ENCODE peak calls at places on chromosomes 6 and 20, in ten cellular contexts. Z is IMR-90; C is CD4-positive, alpha-beta T cell; L is GM13977; V is cardiac muscle cell; U is CD8-positive, alpha-beta T cell; A is fibroblast of the aortic adventitia; S is neural crest cell; R is AG04450; F is activated B cell treated with CpG ODN at 0.5 μM for 24 hours. N is an unnamed sample.

GRCh38 chr20:47576516-47577033 is 74.9 kb downstream of the NCOA3 start:
- DNase-seq in C (no peak), U (no peak), Z (peak), A (peak), V (peak), S (no peak), F (no peak), R (peak), L (peak), N (peak)

GRCh38 chr6:109117346-109118035 is 22.2 kb downstream of the CEP57L1 start:
- DNase-seq in F (no peak), U (no peak), S (no peak), R (no peak), A (no peak), V (no peak), Z (no peak), C (no peak), L (no peak), N (peak)

GRCh38 chr6:37658121-37658520 is 39.6 kb downstream of the MDGA1 start:
- DNase-seq in L (no peak), Z (no peak), V (no peak), C (no peak), A (no peak), U (no peak), F (no peak), R (no peak), S (no peak), N (no peak)

GRCh38 chr6:159163901-159164370 is 5.3 kb upstream of the FNDC1 start:
- DNase-seq in F (no peak), A (peak), R (no peak), S (no peak), V (peak), L (no peak), Z (peak), U (no peak), C (no peak), N (no peak)

GRCh38 chr20:25218109-25218486 is 22.6 kb downstream of the ENTPD6 start:
- DNase-seq in C (no peak), Z (no peak), V (no peak), A (no peak), S (no peak), F (no peak), L (no peak), U (no peak), R (no peak), N (no peak)

GRCh38 chr6:10479939-10480700 is 41.0 kb upstream of the GCNT2 start:
- DNase-seq in A (peak), S (no peak), Z (no peak), R (no peak), C (no peak), L (no peak), F (no peak), V (peak), U (no peak), N (no peak)

GRCh38 chr6:3919130-3919628 is 70.0 kb downstream of the FAM50B start:
- DNase-seq in L (no peak), F (no peak), U (no peak), C (no peak), S (no peak), R (no peak), V (peak), Z (peak), A (peak), N (no peak)

GRCh38 chr6:9646346-9647042 is 768.4 kb downstream of the TFAP2A start:
- DNase-seq in A (peak), Z (peak), V (peak), C (no peak), U (no peak), R (no peak), S (no peak), L (no peak), F (no peak), N (no peak)

GRCh38 chr6:140281236-140281635 is 906.8 kb upstream of the CITED2 start:
- DNase-seq in F (no peak), Z (peak), A (no peak), V (no peak), R (no peak), U (no peak), L (no peak), C (no peak), S (no peak), N (no peak)

GRCh38 chr20:47400685-47401084 is 44.2 kb upstream of the ZMYND8 start:
- DNase-seq in Z (no peak), U (no peak), S (no peak), R (no peak), L (no peak), A (no peak), V (no peak), F (no peak), C (no peak), N (no peak)

GRCh38 chr20:40689100-40689942 is at the start of gene MAFB:
- DNase-seq in C (no peak), S (peak), R (peak), U (no peak), V (peak), L (peak), F (peak), Z (peak), A (peak), N (peak)

GRCh38 chr6:118571121-118571520 is 23.0 kb downstream of the PLN start:
- DNase-seq in L (no peak), U (no peak), V (no peak), A (no peak), S (no peak), C (no peak), F (no peak), Z (no peak), R (no peak), N (no peak)

GRCh38 chr6:57222684-57223077 is 574 bp upstream of the RAB23 start:
- DNase-seq in A (no peak), C (no peak), S (no peak), F (no peak), V (no peak), L (no peak), Z (no peak), R (no peak), U (no peak), N (no peak)

GRCh38 chr6:145736854-145737181 is 1.5 kb upstream of the EPM2A start:
- DNase-seq in F (no peak), A (peak), U (no peak), V (peak), C (no peak), S (no peak), R (no peak), Z (peak), L (no peak), N (no peak)

GRCh38 chr6:132236744-132237143 is 164.5 kb downstream of the MOXD1 start:
- DNase-seq in Z (peak), C (no peak), A (no peak), V (no peak), S (no peak), R (no peak), F (no peak), U (no peak), L (no peak), N (no peak)

GRCh38 chr6:38167598-38167997 is 348.1 kb downstream of the ZFAND3 start:
- DNase-seq in C (no peak), L (no peak), Z (no peak), V (no peak), S (no peak), R (no peak), U (no peak), A (no peak), F (no peak), N (no peak)

DNA sequence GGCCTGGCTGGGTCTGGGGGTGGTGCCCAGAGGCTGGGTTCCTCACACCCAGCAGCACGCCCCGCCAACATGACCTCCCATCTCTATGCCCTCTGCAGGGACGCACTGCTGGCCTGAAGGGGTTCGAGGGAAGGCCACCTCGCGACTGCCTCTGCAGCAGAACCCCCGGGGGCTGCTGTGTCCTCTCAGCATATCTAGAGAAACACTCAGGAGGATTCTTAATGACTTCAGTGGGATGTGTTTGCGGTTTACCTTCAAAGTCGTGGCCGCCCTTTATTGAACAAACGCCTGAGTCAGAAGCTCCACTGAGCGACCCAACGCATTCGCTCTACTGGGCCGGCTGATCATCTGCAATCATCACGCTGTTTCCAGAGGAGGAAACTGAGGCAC is 54.8 kb upstream of the GATA5 start:
- DNase-seq in R (no peak), A (no peak), L (no peak), C (no peak), V (no peak), S (no peak), U (no peak), Z (no peak), F (no peak), N (no peak)
- TF ChIP-seq CTCF in R (no peak), A (no peak), L (no peak), C (no peak), V (no peak), S (no peak), U (no peak), Z (no peak), F (no peak), N (no peak)

DNA sequence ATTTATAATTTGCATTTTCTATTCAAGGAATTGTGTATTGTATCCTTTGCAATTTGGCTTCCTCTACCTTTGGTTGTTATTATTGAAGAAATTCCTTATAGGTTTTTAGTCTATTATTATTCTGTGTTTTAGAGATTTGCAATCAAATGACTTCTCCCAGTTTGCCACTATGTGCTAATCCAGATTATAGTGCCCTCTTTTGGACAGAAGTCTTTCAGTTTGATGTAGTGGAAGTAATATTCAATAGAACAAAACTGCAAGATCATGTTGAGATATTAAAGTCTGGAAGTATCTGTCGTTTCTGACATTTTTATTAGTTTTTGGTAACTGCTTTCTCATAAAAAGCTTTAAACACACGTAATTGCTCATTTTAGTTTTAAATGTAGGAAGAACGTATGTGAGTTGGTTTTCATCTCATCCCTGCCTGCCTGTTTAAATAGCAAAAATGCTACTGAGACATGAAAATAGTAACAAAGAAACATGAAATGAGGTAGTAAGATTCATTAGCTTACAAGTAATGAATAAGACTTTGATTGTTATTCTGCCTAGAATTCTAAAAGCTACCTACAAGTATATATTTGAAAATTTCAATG is 72.8 kb downstream of the RTN4IP1 start:
- DNase-seq in F (no peak), C (no peak), V (peak), S (no peak), R (no peak), L (no peak), A (peak), Z (peak), U (no peak), N (no peak)
- TF ChIP-seq CTCF in F (no peak), C (peak), V (peak), S (no peak), R (peak), L (peak), A (peak), Z (peak), U (peak), N (peak)

GRCh38 chr6:36443951-36444428 is 1.2 kb downstream of the KCTD20 start:
- DNase-seq in R (no peak), S (no peak), V (no peak), C (no peak), A (peak), Z (peak), F (no peak), L (peak), U (no peak), N (no peak)

GRCh38 chr6:36441307-36441894 is 1.3 kb downstream of the PXT1 start:
- DNase-seq in F (peak), U (peak), Z (peak), S (peak), R (peak), A (peak), C (peak), V (peak), L (peak), N (peak)

GRCh38 chr6:36443498-36443844 is 671 bp downstream of the KCTD20 start:
- DNase-seq in F (no peak), C (no peak), R (no peak), V (no peak), S (no peak), L (no peak), U (no peak), A (no peak), Z (no peak), N (no peak)

GRCh38 chr6:36442083-36442670 is 477 bp downstream of the PXT1 start:
- DNase-seq in A (no peak), C (no peak), S (no peak), Z (no peak), U (no peak), F (no peak), R (no peak), V (peak), L (no peak), N (no peak)

DNA sequence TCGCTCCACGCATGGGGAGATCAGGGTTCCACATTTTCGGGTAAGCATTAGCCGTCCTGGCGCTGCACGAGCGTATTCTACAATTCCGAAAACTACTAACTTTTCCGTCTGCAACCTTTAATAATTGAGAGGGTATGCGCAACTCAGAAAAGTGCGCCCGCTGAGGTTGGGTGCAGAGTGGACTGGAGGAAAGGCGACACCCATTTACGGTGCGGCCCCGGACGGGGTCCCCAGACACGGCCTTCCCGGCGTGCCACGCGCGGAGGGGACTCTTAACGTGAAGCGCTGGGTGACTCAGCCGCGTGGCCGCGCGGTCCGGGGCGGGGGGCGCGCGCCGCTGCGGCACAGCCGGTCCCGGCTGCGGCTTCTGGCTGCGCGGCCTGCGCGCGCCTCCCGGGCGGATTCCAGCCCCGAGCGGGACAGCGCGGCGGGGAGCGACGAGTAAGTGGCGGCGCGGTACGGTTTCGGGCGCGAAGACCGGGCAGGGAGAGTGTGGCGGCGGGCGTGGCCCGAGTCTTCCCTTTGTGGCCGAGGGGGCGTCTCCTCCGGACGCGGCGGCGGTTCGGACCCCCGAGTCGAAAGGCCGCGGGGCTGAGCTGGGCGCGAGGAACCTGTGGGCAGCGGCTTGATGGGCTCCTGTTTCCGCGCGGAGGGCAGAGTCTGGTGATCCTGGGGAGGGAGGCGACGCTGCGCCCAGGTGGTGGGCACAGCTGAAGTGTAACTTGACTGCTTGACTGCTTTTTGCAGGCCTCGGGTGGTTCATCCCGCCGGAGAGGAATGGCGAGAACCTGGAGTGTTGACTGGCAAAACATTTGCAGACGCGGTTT is at the start of the genes KCTD20 and PXT1:
- DNase-seq in A (peak), R (peak), F (peak), U (peak), C (peak), Z (peak), S (peak), L (peak), V (peak), N (peak)
- TF ChIP-seq CTCF in A (no peak), R (no peak), F (no peak), U (no peak), C (no peak), Z (no peak), S (no peak), L (no peak), V (no peak), N (no peak)

GRCh38 chr20:44701889-44702288 is 13.3 kb upstream of the CCN5 start:
- DNase-seq in L (no peak), S (no peak), F (no peak), A (no peak), C (no peak), V (no peak), R (no peak), U (no peak), Z (no peak), N (no peak)

GRCh38 chr20:44703183-44703925 is 11.8 kb upstream of the CCN5 start:
- DNase-seq in L (no peak), S (no peak), R (no peak), C (no peak), V (no peak), A (peak), F (no peak), U (no peak), Z (no peak), N (no peak)

GRCh38 chr20:44702776-44703175 is 12.4 kb upstream of the CCN5 start:
- DNase-seq in V (peak), R (peak), L (no peak), C (no peak), U (no peak), F (no peak), S (no peak), A (peak), Z (peak), N (peak)

GRCh38 chr20:44700306-44700705 is 14.9 kb upstream of the CCN5 start:
- DNase-seq in A (no peak), C (no peak), U (no peak), R (no peak), S (no peak), V (no peak), L (no peak), Z (no peak), F (no peak), N (no peak)

GRCh38 chr20:44701116-44701865 is 13.9 kb upstream of the CCN5 start:
- DNase-seq in C (no peak), A (no peak), S (no peak), V (peak), L (no peak), U (no peak), Z (peak), R (no peak), F (no peak), N (no peak)
- TF ChIP-seq CTCF in C (no peak), A (no peak), S (no peak), V (no peak), L (no peak), U (no peak), Z (no peak), R (peak), F (no peak), N (no peak)

DNA sequence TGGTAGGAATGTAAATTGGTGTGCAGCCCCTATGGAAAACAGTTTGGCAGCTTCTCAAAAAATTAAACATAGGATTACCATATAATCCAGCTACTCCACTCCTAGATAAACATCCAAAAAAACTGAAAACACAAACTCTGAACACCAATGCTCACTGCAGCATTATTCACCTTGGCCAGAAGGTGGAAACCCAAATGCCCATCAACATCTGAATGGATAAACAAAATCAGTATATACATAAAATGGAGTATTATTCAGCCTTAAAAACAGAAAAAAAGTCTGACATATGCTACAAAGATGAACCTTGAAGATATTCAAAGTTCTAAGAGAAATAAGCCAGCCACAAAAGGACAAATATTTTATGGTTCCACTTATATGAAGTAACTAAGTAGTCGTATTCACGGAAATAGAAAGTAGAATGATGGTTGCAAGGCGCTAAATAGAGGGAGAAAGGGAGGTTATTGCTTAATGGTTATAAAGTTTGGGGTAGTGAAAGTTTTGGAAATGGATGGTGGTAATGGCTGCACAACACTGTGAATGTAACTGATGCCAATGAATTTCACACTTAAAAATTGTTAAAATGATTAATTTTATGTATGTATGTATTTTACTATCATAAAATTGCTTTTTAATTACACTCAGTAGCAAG is 4.0 kb downstream of the PHF10 start:
- DNase-seq in U (no peak), V (no peak), S (no peak), C (no peak), R (no peak), Z (no peak), L (no peak), A (no peak), F (no peak), N (no peak)
- TF ChIP-seq CTCF in U (peak), V (no peak), S (peak), C (no peak), R (peak), Z (no peak), L (no peak), A (peak), F (no peak), N (peak)

GRCh38 chr6:50062051-50062450 is 12.3 kb upstream of the DEFB112 start:
- DNase-seq in S (no peak), R (no peak), A (no peak), V (no peak), C (no peak), F (no peak), Z (peak), L (no peak), U (no peak), N (no peak)
- TF ChIP-seq CTCF in S (peak), R (peak), A (no peak), V (no peak), C (no peak), F (no peak), Z (no peak), L (peak), U (no peak), N (peak)

DNA sequence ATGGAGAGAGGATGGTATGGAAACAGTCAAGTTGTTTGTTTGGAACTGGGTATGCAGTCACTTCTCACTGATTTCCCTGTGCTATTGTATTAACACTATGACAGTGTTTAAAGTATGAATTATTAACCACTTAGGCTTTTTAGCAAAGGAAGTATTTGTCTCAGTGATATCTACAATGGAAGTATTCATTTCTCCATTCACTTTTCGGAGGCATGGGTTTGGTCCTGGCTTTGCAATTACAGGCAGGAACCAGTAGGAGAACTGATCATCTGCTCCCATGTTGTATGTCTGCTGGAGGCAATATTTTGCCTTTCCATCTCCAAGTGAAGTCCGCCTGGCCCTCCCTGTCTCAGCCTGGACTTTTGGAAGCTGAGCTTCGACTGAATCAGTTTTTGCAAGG is 30.6 kb upstream of the EXOC2 start:
- DNase-seq in A (no peak), C (no peak), F (no peak), R (no peak), U (no peak), L (no peak), S (no peak), Z (no peak), V (no peak), N (no peak)
- TF ChIP-seq CTCF in A (peak), C (no peak), F (no peak), R (peak), U (no peak), L (no peak), S (peak), Z (no peak), V (peak), N (no peak)